ENCODE peak calls at places on chromosome 5, in six cellular contexts. One of them, this sample, is unnamed.

GRCh38 chr5:170388818-170389217 is 349 bp downstream of the KCNMB1 start:
- DNase-seq in NCI-H82: no peak
- DNase-seq in GF-D8: no peak
- DNase-seq in stimulated activated CD4-positive, alpha-beta T cell treated with anti-CD3 and anti-CD28 coated beads, TNF-alpha, amount 100 ng/mL, for 4 hours: no peak
- DNase-seq in GM19239: no peak
- DNase-seq in AG09319: no peak
- DNase-seq in this sample: no peak

GRCh38 chr5:10291736-10292135 is 16.0 kb downstream of the CMBL start:
- DNase-seq in NCI-H82: no peak
- DNase-seq in GF-D8: no peak
- DNase-seq in stimulated activated CD4-positive, alpha-beta T cell treated with anti-CD3 and anti-CD28 coated beads, TNF-alpha, amount 100 ng/mL, for 4 hours: no peak
- DNase-seq in GM19239: no peak
- DNase-seq in AG09319: no peak
- DNase-seq in this sample: no peak

GRCh38 chr5:155027993-155028629 is 14.6 kb downstream of the KIF4B start:
- DNase-seq in NCI-H82: peak
- DNase-seq in GF-D8: no peak
- DNase-seq in stimulated activated CD4-positive, alpha-beta T cell treated with anti-CD3 and anti-CD28 coated beads, TNF-alpha, amount 100 ng/mL, for 4 hours: no peak
- DNase-seq in GM19239: no peak
- DNase-seq in AG09319: no peak
- DNase-seq in this sample: no peak

GRCh38 chr5:57416246-57416996 is 66.2 kb downstream of the ACTBL2 start:
- DNase-seq in NCI-H82: peak
- DNase-seq in GF-D8: no peak
- DNase-seq in stimulated activated CD4-positive, alpha-beta T cell treated with anti-CD3 and anti-CD28 coated beads, TNF-alpha, amount 100 ng/mL, for 4 hours: no peak
- DNase-seq in GM19239: no peak
- DNase-seq in AG09319: peak
- DNase-seq in this sample: no peak

GRCh38 chr5:143404416-143405062 is 1.1 kb upstream of the NR3C1 start:
- DNase-seq in NCI-H82: peak
- DNase-seq in GF-D8: peak
- DNase-seq in stimulated activated CD4-positive, alpha-beta T cell treated with anti-CD3 and anti-CD28 coated beads, TNF-alpha, amount 100 ng/mL, for 4 hours: peak
- DNase-seq in GM19239: peak
- DNase-seq in AG09319: peak
- DNase-seq in this sample: peak

GRCh38 chr5:65856520-65856919 is 69.9 kb upstream of the ERBIN start:
- DNase-seq in NCI-H82: no peak
- DNase-seq in GF-D8: no peak
- DNase-seq in stimulated activated CD4-positive, alpha-beta T cell treated with anti-CD3 and anti-CD28 coated beads, TNF-alpha, amount 100 ng/mL, for 4 hours: no peak
- DNase-seq in GM19239: no peak
- DNase-seq in AG09319: no peak
- DNase-seq in this sample: no peak

GRCh38 chr5:142544946-142545652 is 140.8 kb downstream of the FGF1 start:
- DNase-seq in NCI-H82: no peak
- DNase-seq in GF-D8: no peak
- DNase-seq in stimulated activated CD4-positive, alpha-beta T cell treated with anti-CD3 and anti-CD28 coated beads, TNF-alpha, amount 100 ng/mL, for 4 hours: no peak
- DNase-seq in GM19239: no peak
- DNase-seq in AG09319: no peak
- DNase-seq in this sample: no peak

GRCh38 chr5:179240561-179240960 is 104.7 kb downstream of the ADAMTS2 start:
- DNase-seq in NCI-H82: no peak
- DNase-seq in GF-D8: no peak
- DNase-seq in stimulated activated CD4-positive, alpha-beta T cell treated with anti-CD3 and anti-CD28 coated beads, TNF-alpha, amount 100 ng/mL, for 4 hours: no peak
- DNase-seq in GM19239: no peak
- DNase-seq in AG09319: no peak
- DNase-seq in this sample: no peak

This sample was measured in activated T-cell treated with anti-CD3 and anti-CD28 coated beads, Interleukin-2, amount 50 U/mL, for 48 hours.